ENCODE peak calls at places on chromosomes 12 and 14, in eight cellular contexts. One of them, this sample, is unnamed.

GRCh38 chr12:95277139-95277538 is 59.5 kb downstream of the VEZT start:
- DNase-seq in BE2C: no peak
- DNase-seq in mucosa of descending colon: no peak
- DNase-seq in right lobe of liver: no peak
- DNase-seq in tibial artery: no peak
- DNase-seq in uterus: no peak
- DNase-seq in Peyer's patch: no peak
- DNase-seq in astrocyte of the spinal cord: peak
- DNase-seq in this sample: peak

GRCh38 chr12:28189774-28190320 is 409 bp upstream of the CCDC91 start:
- DNase-seq in uterus: no peak
- DNase-seq in mucosa of descending colon: no peak
- DNase-seq in right lobe of liver: no peak
- DNase-seq in Peyer's patch: no peak
- DNase-seq in BE2C: no peak
- DNase-seq in astrocyte of the spinal cord: no peak
- DNase-seq in tibial artery: no peak
- DNase-seq in this sample: no peak

GRCh38 chr12:131749618-131750315 is 38.9 kb downstream of the SFSWAP start:
- DNase-seq in mucosa of descending colon: no peak
- DNase-seq in uterus: no peak
- DNase-seq in BE2C: no peak
- DNase-seq in Peyer's patch: no peak
- DNase-seq in astrocyte of the spinal cord: no peak
- DNase-seq in right lobe of liver: no peak
- DNase-seq in tibial artery: no peak
- DNase-seq in this sample: no peak

GRCh38 chr14:75910048-75910447 is 71.7 kb downstream of the TGFB3 start:
- DNase-seq in uterus: no peak
- DNase-seq in astrocyte of the spinal cord: no peak
- DNase-seq in tibial artery: no peak
- DNase-seq in right lobe of liver: no peak
- DNase-seq in Peyer's patch: no peak
- DNase-seq in BE2C: no peak
- DNase-seq in mucosa of descending colon: no peak
- DNase-seq in this sample: no peak

GRCh38 chr14:31605702-31606101 is 44.5 kb downstream of the NUBPL start:
- DNase-seq in BE2C: no peak
- DNase-seq in Peyer's patch: no peak
- DNase-seq in tibial artery: no peak
- DNase-seq in astrocyte of the spinal cord: no peak
- DNase-seq in right lobe of liver: no peak
- DNase-seq in uterus: no peak
- DNase-seq in mucosa of descending colon: no peak
- DNase-seq in this sample: no peak

GRCh38 chr12:5571115-5571514 is 139.2 kb downstream of the NTF3 start:
- DNase-seq in right lobe of liver: no peak
- DNase-seq in Peyer's patch: no peak
- DNase-seq in uterus: no peak
- DNase-seq in tibial artery: peak
- DNase-seq in BE2C: no peak
- DNase-seq in astrocyte of the spinal cord: no peak
- DNase-seq in mucosa of descending colon: no peak
- DNase-seq in this sample: no peak

GRCh38 chr12:47818701-47819543 is 781 bp downstream of the HDAC7 start:
- DNase-seq in Peyer's patch: peak
- DNase-seq in mucosa of descending colon: peak
- DNase-seq in tibial artery: peak
- DNase-seq in astrocyte of the spinal cord: no peak
- DNase-seq in right lobe of liver: peak
- DNase-seq in uterus: peak
- DNase-seq in BE2C: peak
- DNase-seq in this sample: no peak

GRCh38 chr14:67187826-67188225 is 1.4 kb upstream of the GARIN2 start:
- DNase-seq in astrocyte of the spinal cord: peak
- DNase-seq in Peyer's patch: no peak
- DNase-seq in BE2C: no peak
- DNase-seq in mucosa of descending colon: no peak
- DNase-seq in right lobe of liver: no peak
- DNase-seq in uterus: no peak
- DNase-seq in tibial artery: no peak
- DNase-seq in this sample: no peak

GRCh38 chr12:44225128-44225527 is 389.2 kb downstream of the TMEM117 start:
- DNase-seq in tibial artery: no peak
- DNase-seq in uterus: no peak
- DNase-seq in astrocyte of the spinal cord: no peak
- DNase-seq in Peyer's patch: no peak
- DNase-seq in mucosa of descending colon: no peak
- DNase-seq in BE2C: no peak
- DNase-seq in right lobe of liver: no peak
- DNase-seq in this sample: no peak

GRCh38 chr14:25836647-25837046 is 761.2 kb downstream of the NOVA1 start:
- DNase-seq in BE2C: no peak
- DNase-seq in tibial artery: no peak
- DNase-seq in Peyer's patch: no peak
- DNase-seq in right lobe of liver: no peak
- DNase-seq in uterus: no peak
- DNase-seq in mucosa of descending colon: no peak
- DNase-seq in astrocyte of the spinal cord: no peak
- DNase-seq in this sample: no peak

GRCh38 chr14:61110683-61111082 is 129.6 kb downstream of the SLC38A6 start:
- DNase-seq in BE2C: no peak
- DNase-seq in tibial artery: no peak
- DNase-seq in right lobe of liver: no peak
- DNase-seq in uterus: no peak
- DNase-seq in Peyer's patch: no peak
- DNase-seq in mucosa of descending colon: no peak
- DNase-seq in astrocyte of the spinal cord: no peak
- DNase-seq in this sample: no peak

GRCh38 chr12:27382126-27382795 is 49.6 kb downstream of the BMAL2 start:
- DNase-seq in right lobe of liver: no peak
- DNase-seq in mucosa of descending colon: no peak
- DNase-seq in astrocyte of the spinal cord: peak
- DNase-seq in BE2C: no peak
- DNase-seq in uterus: no peak
- DNase-seq in Peyer's patch: no peak
- DNase-seq in tibial artery: no peak
- DNase-seq in this sample: no peak

GRCh38 chr12:14919455-14919854 is 18.9 kb downstream of the ERP27 start:
- DNase-seq in BE2C: no peak
- DNase-seq in tibial artery: no peak
- DNase-seq in Peyer's patch: no peak
- DNase-seq in right lobe of liver: no peak
- DNase-seq in mucosa of descending colon: no peak
- DNase-seq in uterus: no peak
- DNase-seq in astrocyte of the spinal cord: no peak
- DNase-seq in this sample: no peak

GRCh38 chr14:34035177-34035933 is 84.5 kb upstream of the EGLN3 start:
- DNase-seq in BE2C: no peak
- DNase-seq in right lobe of liver: no peak
- DNase-seq in tibial artery: no peak
- DNase-seq in mucosa of descending colon: peak
- DNase-seq in astrocyte of the spinal cord: no peak
- DNase-seq in Peyer's patch: peak
- DNase-seq in uterus: no peak
- DNase-seq in this sample: no peak

GRCh38 chr12:48978741-48979601 is 849 bp downstream of the WNT1 start:
- DNase-seq in Peyer's patch: no peak
- DNase-seq in astrocyte of the spinal cord: no peak
- DNase-seq in BE2C: no peak
- DNase-seq in right lobe of liver: no peak
- DNase-seq in mucosa of descending colon: no peak
- DNase-seq in uterus: no peak
- DNase-seq in tibial artery: no peak
- DNase-seq in this sample: no peak

GRCh38 chr14:35576856-35577255 is 42.9 kb downstream of the INSM2 start:
- DNase-seq in mucosa of descending colon: no peak
- DNase-seq in uterus: no peak
- DNase-seq in astrocyte of the spinal cord: no peak
- DNase-seq in BE2C: peak
- DNase-seq in right lobe of liver: no peak
- DNase-seq in tibial artery: no peak
- DNase-seq in Peyer's patch: no peak
- DNase-seq in this sample: no peak

GRCh38 chr14:106848330-106849121 is 1322.1 kb downstream of the TMEM121 start:
- DNase-seq in uterus: peak
- DNase-seq in astrocyte of the spinal cord: no peak
- DNase-seq in right lobe of liver: no peak
- DNase-seq in Peyer's patch: peak
- DNase-seq in tibial artery: no peak
- DNase-seq in mucosa of descending colon: no peak
- DNase-seq in BE2C: peak
- DNase-seq in this sample: no peak

GRCh38 chr14:92914087-92914656 is 8.8 kb upstream of the CHGA start:
- DNase-seq in right lobe of liver: no peak
- DNase-seq in astrocyte of the spinal cord: peak
- DNase-seq in mucosa of descending colon: no peak
- DNase-seq in BE2C: no peak
- DNase-seq in Peyer's patch: no peak
- DNase-seq in tibial artery: no peak
- DNase-seq in uterus: no peak
- DNase-seq in this sample: no peak

DNA sequence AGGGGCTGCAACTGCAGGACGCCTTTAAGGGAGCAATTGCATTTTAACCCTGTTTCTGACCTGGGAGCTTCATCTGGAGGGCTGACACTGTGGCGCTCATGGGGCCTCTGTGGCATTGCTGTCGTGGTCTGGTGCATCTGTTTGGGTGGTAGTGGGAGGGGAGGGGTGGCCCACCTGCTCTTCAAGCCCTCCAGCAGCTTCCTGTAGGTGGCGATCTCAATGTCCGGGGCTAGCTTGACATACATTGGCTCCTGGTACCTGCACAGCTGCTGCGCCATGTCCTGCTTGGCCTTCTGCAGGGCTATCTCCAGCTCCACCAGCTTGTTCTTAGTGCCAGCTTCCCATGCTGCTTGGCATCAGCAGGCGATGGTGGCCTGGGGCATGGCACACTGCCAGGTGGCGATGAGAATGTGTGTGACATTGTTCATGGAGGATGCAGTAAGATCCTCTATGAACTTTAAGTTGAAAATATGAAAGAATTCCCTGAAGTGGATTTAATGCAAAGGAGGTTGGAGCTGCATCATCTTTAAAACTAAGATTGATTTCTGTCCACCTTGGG is 7.7 kb upstream of the KRT82 start:
- DNase-seq in BE2C: no peak
- DNase-seq in mucosa of descending colon: no peak
- DNase-seq in astrocyte of the spinal cord: no peak
- DNase-seq in tibial artery: no peak
- DNase-seq in uterus: no peak
- DNase-seq in right lobe of liver: no peak
- DNase-seq in Peyer's patch: no peak
- DNase-seq in this sample: no peak
- TF ChIP-seq CTCF in BE2C: no peak
- TF ChIP-seq CTCF in mucosa of descending colon: no peak
- TF ChIP-seq CTCF in astrocyte of the spinal cord: no peak
- TF ChIP-seq CTCF in tibial artery: no peak
- TF ChIP-seq CTCF in uterus: no peak
- TF ChIP-seq CTCF in right lobe of liver: no peak
- TF ChIP-seq CTCF in Peyer's patch: no peak
- TF ChIP-seq CTCF in this sample: no peak

GRCh38 chr12:92648242-92649031 is 54.4 kb upstream of the PLEKHG7 start:
- DNase-seq in astrocyte of the spinal cord: peak
- DNase-seq in uterus: no peak
- DNase-seq in tibial artery: no peak
- DNase-seq in mucosa of descending colon: no peak
- DNase-seq in Peyer's patch: no peak
- DNase-seq in BE2C: no peak
- DNase-seq in right lobe of liver: no peak
- DNase-seq in this sample: no peak

GRCh38 chr12:92654929-92655328 is 47.9 kb upstream of the PLEKHG7 start:
- DNase-seq in astrocyte of the spinal cord: no peak
- DNase-seq in mucosa of descending colon: no peak
- DNase-seq in Peyer's patch: no peak
- DNase-seq in tibial artery: no peak
- DNase-seq in uterus: no peak
- DNase-seq in BE2C: no peak
- DNase-seq in right lobe of liver: no peak
- DNase-seq in this sample: peak

GRCh38 chr12:92649511-92650227 is 53.1 kb upstream of the PLEKHG7 start:
- DNase-seq in BE2C: peak
- DNase-seq in tibial artery: peak
- DNase-seq in mucosa of descending colon: no peak
- DNase-seq in astrocyte of the spinal cord: peak
- DNase-seq in Peyer's patch: peak
- DNase-seq in right lobe of liver: no peak
- DNase-seq in uterus: peak
- DNase-seq in this sample: peak

GRCh38 chr12:92650228-92650822 is 52.5 kb upstream of the PLEKHG7 start:
- DNase-seq in right lobe of liver: no peak
- DNase-seq in mucosa of descending colon: no peak
- DNase-seq in BE2C: no peak
- DNase-seq in Peyer's patch: no peak
- DNase-seq in uterus: no peak
- DNase-seq in tibial artery: no peak
- DNase-seq in astrocyte of the spinal cord: no peak
- DNase-seq in this sample: no peak
- TF ChIP-seq CTCF in right lobe of liver: no peak
- TF ChIP-seq CTCF in mucosa of descending colon: no peak
- TF ChIP-seq CTCF in BE2C: no peak
- TF ChIP-seq CTCF in Peyer's patch: no peak
- TF ChIP-seq CTCF in uterus: no peak
- TF ChIP-seq CTCF in tibial artery: no peak
- TF ChIP-seq CTCF in astrocyte of the spinal cord: no peak
- TF ChIP-seq CTCF in this sample: no peak

DNA sequence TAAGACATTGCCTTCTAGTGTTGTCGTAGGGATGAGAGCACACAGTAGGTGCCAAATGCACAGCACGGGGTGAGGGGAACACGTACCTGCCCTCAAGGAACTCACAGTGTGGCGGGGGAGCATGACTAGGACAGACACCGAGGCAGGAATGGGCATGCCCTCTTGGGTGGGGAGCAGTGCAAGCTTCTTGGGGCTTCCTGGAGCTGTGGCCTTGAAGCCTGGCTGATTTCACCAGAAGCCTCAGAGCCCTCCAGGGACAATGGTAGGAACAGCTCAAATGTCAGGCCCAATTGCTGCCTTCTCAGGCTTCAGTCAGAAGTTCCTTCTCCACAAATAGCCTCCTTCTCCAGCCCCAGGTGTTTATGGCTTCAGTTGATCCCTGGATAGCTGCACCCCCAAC is 43.4 kb downstream of the TEAD4 start:
- DNase-seq in astrocyte of the spinal cord: no peak
- DNase-seq in right lobe of liver: no peak
- DNase-seq in mucosa of descending colon: no peak
- DNase-seq in tibial artery: no peak
- DNase-seq in Peyer's patch: no peak
- DNase-seq in BE2C: no peak
- DNase-seq in uterus: no peak
- DNase-seq in this sample: no peak
- TF ChIP-seq CTCF in astrocyte of the spinal cord: no peak
- TF ChIP-seq CTCF in right lobe of liver: no peak
- TF ChIP-seq CTCF in mucosa of descending colon: no peak
- TF ChIP-seq CTCF in tibial artery: no peak
- TF ChIP-seq CTCF in Peyer's patch: no peak
- TF ChIP-seq CTCF in BE2C: no peak
- TF ChIP-seq CTCF in uterus: no peak
- TF ChIP-seq CTCF in this sample: no peak

DNA sequence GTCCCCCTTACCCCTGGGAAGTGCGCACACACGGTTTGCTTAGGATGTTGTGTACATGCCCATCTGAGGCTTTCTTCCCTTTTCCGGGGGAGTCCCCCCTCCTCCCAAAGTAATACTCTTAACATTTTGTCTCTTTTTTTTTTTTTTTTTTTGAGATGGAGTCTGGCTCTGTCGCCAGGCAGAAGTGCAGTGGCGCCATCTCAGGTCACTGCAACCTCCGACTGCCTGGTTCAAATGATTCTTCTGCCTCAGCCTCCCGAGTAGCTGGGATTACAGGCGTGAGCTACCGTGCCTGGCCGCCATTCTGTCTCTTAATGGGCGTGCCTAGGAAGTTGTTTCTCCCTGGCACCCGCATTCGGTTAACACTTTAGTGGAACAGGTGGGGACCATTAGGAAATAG is 4.5 kb upstream of the GMFB start:
- DNase-seq in tibial artery: no peak
- DNase-seq in astrocyte of the spinal cord: no peak
- DNase-seq in mucosa of descending colon: peak
- DNase-seq in Peyer's patch: no peak
- DNase-seq in right lobe of liver: no peak
- DNase-seq in BE2C: peak
- DNase-seq in uterus: no peak
- DNase-seq in this sample: no peak
- TF ChIP-seq CTCF in tibial artery: no peak
- TF ChIP-seq CTCF in astrocyte of the spinal cord: no peak
- TF ChIP-seq CTCF in mucosa of descending colon: no peak
- TF ChIP-seq CTCF in Peyer's patch: no peak
- TF ChIP-seq CTCF in right lobe of liver: no peak
- TF ChIP-seq CTCF in BE2C: peak
- TF ChIP-seq CTCF in uterus: no peak
- TF ChIP-seq CTCF in this sample: no peak